ENCODE peak calls at places on chromosomes 16 and 17, in nine cellular contexts. A is NCI-H774; H is kidney; Z is stimulated activated naive CD8-positive, alpha-beta T cell treated with anti-CD3 and anti-CD28 coated beads, Interleukin-15, amount 100 ng/mL, for 72 hours; W is COLO829; F is stimulated activated CD8-positive, alpha-beta memory T cell treated with anti-CD3 and anti-CD28 coated beads, Interleukin-4, amount 100 ng/mL, for 4 hours; Y is hippocampal formation; B is NCI-H1417; L is NCI-H2029. Q is an unnamed sample.

GRCh38 chr17:27664606-27664965 is 33.6 kb downstream of the LGALS9 start:
- DNase-seq in A (no peak), H (no peak), Z (no peak), W (no peak), F (no peak), Y (no peak), B (no peak), L (no peak), Q (no peak)

GRCh38 chr16:54201200-54201599 is 85.4 kb downstream of the IRX3 start:
- DNase-seq in A (no peak), H (no peak), Z (no peak), W (no peak), F (no peak), Y (no peak), B (no peak), L (no peak), Q (no peak)

GRCh38 chr17:17758443-17758842 is 77.2 kb downstream of the RAI1 start:
- DNase-seq in A (peak), H (no peak), Z (no peak), W (no peak), F (no peak), Y (no peak), B (peak), L (peak), Q (no peak)

GRCh38 chr17:40497704-40498103 is 3.7 kb downstream of the TNS4 start:
- DNase-seq in A (no peak), H (peak), Z (no peak), W (no peak), F (no peak), Y (no peak), B (no peak), L (no peak), Q (no peak)

GRCh38 chr17:71402661-71403141 is 718.1 kb upstream of the SOX9 start:
- DNase-seq in A (no peak), H (no peak), Z (no peak), W (no peak), F (no peak), Y (no peak), B (peak), L (peak), Q (no peak)

GRCh38 chr16:81181013-81181720 is 57.3 kb upstream of the BCO1 start:
- DNase-seq in A (no peak), H (peak), Z (no peak), W (peak), F (no peak), Y (no peak), B (peak), L (peak), Q (peak)

GRCh38 chr16:77723108-77723514 is 797 bp downstream of the NUDT7 start:
- DNase-seq in A (no peak), H (no peak), Z (peak), W (peak), F (no peak), Y (no peak), B (peak), L (no peak), Q (peak)

GRCh38 chr16:21097151-21097550 is 53.5 kb downstream of the DNAH3 start:
- DNase-seq in A (no peak), H (no peak), Z (no peak), W (no peak), F (no peak), Y (no peak), B (no peak), L (no peak), Q (no peak)

GRCh38 chr17:78514521-78514920 is 62.7 kb downstream of the DNAH17 start:
- DNase-seq in A (no peak), H (peak), Z (no peak), W (no peak), F (no peak), Y (no peak), B (no peak), L (no peak), Q (no peak)

GRCh38 chr17:76174072-76174471 is 33.0 kb upstream of the FOXJ1 start:
- DNase-seq in A (peak), H (no peak), Z (no peak), W (no peak), F (no peak), Y (no peak), B (no peak), L (no peak), Q (no peak)

GRCh38 chr17:8073627-8074485 is 13.7 kb downstream of the ALOX12B start:
- DNase-seq in A (no peak), H (peak), Z (peak), W (peak), F (peak), Y (peak), B (peak), L (peak), Q (peak)

GRCh38 chr16:57184890-57185445 is 871 bp downstream of the PSME3IP1 start:
- DNase-seq in A (no peak), H (peak), Z (no peak), W (no peak), F (no peak), Y (no peak), B (peak), L (no peak), Q (no peak)

GRCh38 chr17:78797691-78798585 is 15.9 kb upstream of the CYTH1 start:
- DNase-seq in A (no peak), H (peak), Z (no peak), W (no peak), F (no peak), Y (no peak), B (no peak), L (no peak), Q (no peak)

GRCh38 chr16:58120216-58120615 is 9.0 kb downstream of the CFAP20 start:
- DNase-seq in A (no peak), H (no peak), Z (no peak), W (no peak), F (no peak), Y (no peak), B (no peak), L (no peak), Q (no peak)

GRCh38 chr16:29806641-29807425 is 504 bp downstream of the MAZ start:
- DNase-seq in A (peak), H (peak), Z (peak), W (no peak), F (no peak), Y (no peak), B (peak), L (peak), Q (peak)

GRCh38 chr16:56931253-56931768 is 631 bp upstream of the HERPUD1 start:
- DNase-seq in A (no peak), H (no peak), Z (no peak), W (no peak), F (no peak), Y (no peak), B (peak), L (no peak), Q (peak)

GRCh38 chr16:66696669-66697630 is at the start of gene CMTM4:
- DNase-seq in A (peak), H (peak), Z (peak), W (peak), F (peak), Y (peak), B (peak), L (peak), Q (peak)

Q was measured in adrenal gland.